ENCODE peak calls at places on chromosomes 16 and 17, in ten cellular contexts. A is amniotic stem cell; D is SIG-M5; Z is A549; Q is NCI-H510A treated with DMSO at 0.1 percent for 48 hours; F is fibroblast of lung; N is SHP77; I is SW480; W is activated CD4-positive, alpha-beta T cell treated with anti-CD3 and anti-CD28 coated beads, Interleukin-2, amount 50 U/mL, for 1 hour; R is NCI-H2081. L is an unnamed sample.

GRCh38 chr17:34598161-34598776 is 18.9 kb downstream of the TMEM132E start:
- DNase-seq in A (no peak), D (no peak), Z (no peak), Q (no peak), F (no peak), N (no peak), I (peak; percentile 87), W (no peak), R (no peak), L (no peak)

GRCh38 chr16:84790291-84790690 is 29.5 kb upstream of the CRISPLD2 start:
- DNase-seq in A (no peak), D (no peak), Z (no peak), Q (no peak), F (no peak), N (no peak), I (no peak), W (no peak), R (no peak), L (no peak)

GRCh38 chr17:59501690-59502089 is 63.7 kb upstream of the DHX40 start:
- DNase-seq in A (no peak), D (no peak), Z (no peak), Q (no peak), F (no peak), N (no peak), I (no peak), W (no peak), R (no peak), L (no peak)

GRCh38 chr16:89330177-89330856 is 112.8 kb downstream of the ZNF778 start:
- DNase-seq in A (no peak), D (no peak), Z (peak; percentile 89), Q (peak; percentile 10), F (peak; percentile 78), N (peak; percentile 40), I (peak; percentile 84), W (no peak), R (no peak), L (no peak)

GRCh38 chr17:4908301-4908700 is 5.4 kb upstream of the CHRNE start:
- DNase-seq in A (no peak), D (no peak), Z (no peak), Q (no peak), F (no peak), N (peak; percentile 47), I (no peak), W (no peak), R (peak; percentile 29), L (no peak)

GRCh38 chr17:56184650-56185049 is 31.4 kb downstream of the ANKFN1 start:
- DNase-seq in A (no peak), D (no peak), Z (no peak), Q (no peak), F (no peak), N (no peak), I (no peak), W (no peak), R (no peak), L (no peak)

GRCh38 chr16:10812352-10813122 is 6.1 kb downstream of the TVP23A start:
- DNase-seq in A (no peak), D (no peak), Z (no peak), Q (no peak), F (no peak), N (no peak), I (no peak), W (no peak), R (no peak), L (no peak)

GRCh38 chr16:83899978-83900377 is 1.1 kb downstream of the MLYCD start:
- DNase-seq in A (no peak), D (no peak), Z (no peak), Q (no peak), F (no peak), N (no peak), I (no peak), W (no peak), R (no peak), L (no peak)

GRCh38 chr17:17621254-17621653 is 29.7 kb upstream of the PEMT start:
- DNase-seq in A (no peak), D (no peak), Z (no peak), Q (no peak), F (no peak), N (no peak), I (no peak), W (no peak), R (no peak), L (no peak)

GRCh38 chr17:56440391-56440790 is 153.1 kb upstream of the NOG start:
- DNase-seq in A (no peak), D (no peak), Z (no peak), Q (no peak), F (peak; percentile 54), N (no peak), I (no peak), W (no peak), R (no peak), L (no peak)

GRCh38 chr17:47401100-47401499 is 77.3 kb downstream of the EFCAB13 start:
- DNase-seq in A (no peak), D (no peak), Z (no peak), Q (no peak), F (no peak), N (no peak), I (no peak), W (no peak), R (no peak), L (no peak)

GRCh38 chr17:80751070-80751459 is 206.4 kb downstream of the RPTOR start:
- DNase-seq in A (no peak), D (no peak), Z (no peak), Q (peak; percentile 55), F (no peak), N (no peak), I (no peak), W (no peak), R (no peak), L (no peak)

GRCh38 chr17:82716383-82717181 is at the start of gene FN3KRP:
- DNase-seq in A (peak; percentile 76), D (peak; percentile 25), Z (peak; percentile 99), Q (peak; percentile 74), F (peak; percentile 87), N (peak; percentile 96), I (peak; percentile 84), W (peak; percentile 83), R (peak; percentile 98), L (peak; percentile 89)

GRCh38 chr17:78168906-78169793 is 769 bp downstream of the SYNGR2 start:
- DNase-seq in A (peak; percentile 24), D (no peak), Z (peak; percentile 96), Q (peak; percentile 42), F (peak; percentile 43), N (peak; percentile 76), I (peak; percentile 79), W (peak; percentile 43), R (peak; percentile 18), L (no peak)

GRCh38 chr17:75573540-75573957 is 14.1 kb upstream of the MYO15B start:
- DNase-seq in A (no peak), D (no peak), Z (no peak), Q (no peak), F (no peak), N (no peak), I (no peak), W (no peak), R (no peak), L (no peak)

GRCh38 chr17:8073627-8074485 is 13.7 kb downstream of the ALOX12B start:
- DNase-seq in A (no peak), D (no peak), Z (peak; percentile 91), Q (peak; percentile 47), F (peak; percentile 37), N (peak; percentile 79), I (peak; percentile 78), W (peak; percentile 88), R (peak; percentile 54), L (peak; percentile 80)

GRCh38 chr16:87094246-87094865 is 222.8 kb downstream of the C16orf95 start:
- DNase-seq in A (no peak), D (no peak), Z (no peak), Q (no peak), F (no peak), N (no peak), I (no peak), W (no peak), R (no peak), L (no peak)

GRCh38 chr17:860805-861204 is 78.7 kb downstream of the MRM3 start:
- DNase-seq in A (no peak), D (no peak), Z (no peak), Q (no peak), F (no peak), N (no peak), I (no peak), W (no peak), R (no peak), L (no peak)

L was measured in mesothelial cell of epicardium.